ENCODE peak calls at places on chromosomes 1 and 21, in six cellular contexts. H is HT1080, D is NCI-H1105, K is T-helper 9 cell, Z is NCI-H774, P is progenitor cell of endocrine pancreas. W is an unnamed sample.

GRCh38 chr1:114033219-114033706 is 54.0 kb downstream of the OLFML3 start:
- DNase-seq in K (no peak), P (peak; percentile 12), H (no peak), Z (no peak), D (no peak), W (no peak)

GRCh38 chr1:31111290-31111951 is 45.9 kb upstream of the PUM1 start:
- DNase-seq in H (peak; percentile 64), Z (peak; percentile 71), K (no peak), D (no peak), P (no peak), W (no peak)

GRCh38 chr1:13577846-13578245 is 5.8 kb upstream of the PDPN start:
- DNase-seq in K (no peak), P (no peak), H (no peak), D (no peak), Z (no peak), W (no peak)

GRCh38 chr1:201226178-201226514 is 35.5 kb downstream of the IGFN1 start:
- DNase-seq in P (no peak), H (no peak), K (no peak), Z (no peak), D (no peak), W (no peak)

GRCh38 chr1:58769809-58770345 is 14.0 kb downstream of the JUN start:
- DNase-seq in P (no peak), H (no peak), K (no peak), D (no peak), Z (no peak), W (no peak)

GRCh38 chr1:90104941-90105593 is 110.2 kb downstream of the ZNF326 start:
- DNase-seq in P (no peak), Z (no peak), K (no peak), D (no peak), H (no peak), W (no peak)

GRCh38 chr1:113041569-113042335 is 31.2 kb upstream of the LRIG2 start:
- DNase-seq in D (no peak), P (no peak), Z (no peak), H (no peak), K (no peak), W (no peak)

GRCh38 chr1:39971138-39971537 is 16.2 kb downstream of the MFSD2A start:
- DNase-seq in H (no peak), K (no peak), Z (no peak), D (no peak), P (no peak), W (no peak)

GRCh38 chr1:208652300-208653160 is 408.3 kb upstream of the PLXNA2 start:
- DNase-seq in P (peak; percentile 23), Z (peak; percentile 78), K (no peak), H (peak; percentile 84), D (peak; percentile 80), W (no peak)

GRCh38 chr21:38716088-38716487 is 89.6 kb upstream of the ETS2 start:
- DNase-seq in P (no peak), Z (no peak), K (no peak), D (no peak), H (no peak), W (no peak)

GRCh38 chr1:78009276-78009675 is 4.5 kb downstream of the DNAJB4 start:
- DNase-seq in H (no peak), K (no peak), Z (no peak), P (no peak), D (no peak), W (no peak)